ENCODE peak calls at places on chromosome 3, in four cellular contexts. P is Right ventricle myocardium inferior; E is aorta; M is activated T-cell treated with anti-CD3 and anti-CD28 coated beads, Interleukin-2, amount 50 U/mL, for 1 hour. J is an unnamed sample.

GRCh38 chr3:74465652-74466415 is 148.6 kb downstream of the CNTN3 start:
- DNase-seq in M (no peak), P (no peak), E (no peak), J (no peak)

GRCh38 chr3:150299221-150299620 is 108.9 kb upstream of the TSC22D2 start:
- DNase-seq in E (no peak), M (no peak), P (peak), J (no peak)

GRCh38 chr3:30650348-30650995 is 44.1 kb downstream of the TGFBR2 start:
- DNase-seq in P (no peak), E (no peak), M (no peak), J (no peak)

GRCh38 chr3:144429719-144430121 is 458.1 kb downstream of the DIPK2A start:
- DNase-seq in E (no peak), M (no peak), P (no peak), J (no peak)

GRCh38 chr3:123816673-123817207 is 67.4 kb downstream of the MYLK start:
- DNase-seq in M (no peak), P (no peak), E (no peak), J (no peak)

GRCh38 chr3:12467746-12468145 is 16.5 kb upstream of the TSEN2 start:
- DNase-seq in P (no peak), M (no peak), E (no peak), J (no peak)

GRCh38 chr3:126448893-126449180 is 26.9 kb downstream of the ZXDC start:
- DNase-seq in E (peak), M (no peak), P (no peak), J (no peak)

GRCh38 chr3:152719264-152719663 is 115.7 kb upstream of the P2RY1 start:
- DNase-seq in P (no peak), E (no peak), M (no peak), J (no peak)

GRCh38 chr3:23824699-23825444 is 19.1 kb downstream of the UBE2E1 start:
- DNase-seq in E (no peak), M (no peak), P (no peak), J (no peak)

GRCh38 chr3:11407644-11408043 is 135.4 kb downstream of the ATG7 start:
- DNase-seq in P (no peak), M (no peak), E (no peak), J (no peak)

GRCh38 chr3:60403866-60404265 is 847.4 kb downstream of the FHIT start:
- DNase-seq in P (no peak), M (no peak), E (no peak), J (no peak)

GRCh38 chr3:134388748-134389485 is 14.7 kb upstream of the AMOTL2 start:
- DNase-seq in P (no peak), E (no peak), M (no peak), J (no peak)

GRCh38 chr3:61559108-61559731 is 2.2 kb upstream of the PTPRG start:
- DNase-seq in P (no peak), E (no peak), M (no peak), J (no peak)

GRCh38 chr3:58858126-58858525 is 191.6 kb upstream of the FAM3D start:
- DNase-seq in M (no peak), E (no peak), P (no peak), J (no peak)

J was measured in NCI-H1436 treated with DMSO at 0.1 percent for 48 hours.